ENCODE peak calls at places on chromosomes 2 and 18, in eight cellular contexts. One of them, this sample, is unnamed.

GRCh38 chr18:12779043-12779442 is 76.2 kb downstream of the PSMG2 start:
- DNase-seq in mesendoderm: peak; percentile 19
- DNase-seq in A549: no peak
- DNase-seq in PC-9: no peak
- DNase-seq in GM12892: no peak
- DNase-seq in stimulated activated CD8-positive, alpha-beta memory T cell treated with anti-CD3 and anti-CD28 coated beads, Interleukin-15, amount 100 ng/mL, for 4 hours: no peak
- DNase-seq in MV-4-11: no peak
- DNase-seq in HCT116: no peak
- DNase-seq in this sample: no peak

GRCh38 chr2:11762799-11763461 is 16.5 kb downstream of the LPIN1 start:
- DNase-seq in stimulated activated CD8-positive, alpha-beta memory T cell treated with anti-CD3 and anti-CD28 coated beads, Interleukin-15, amount 100 ng/mL, for 4 hours: no peak
- DNase-seq in mesendoderm: no peak
- DNase-seq in A549: no peak
- DNase-seq in MV-4-11: no peak
- DNase-seq in PC-9: no peak
- DNase-seq in GM12892: no peak
- DNase-seq in HCT116: no peak
- DNase-seq in this sample: no peak

GRCh38 chr2:135245055-135245454 is 193.0 kb downstream of the RAB3GAP1 start:
- DNase-seq in mesendoderm: peak; percentile 78
- DNase-seq in PC-9: peak; percentile 33
- DNase-seq in A549: no peak
- DNase-seq in HCT116: peak; percentile 51
- DNase-seq in MV-4-11: no peak
- DNase-seq in stimulated activated CD8-positive, alpha-beta memory T cell treated with anti-CD3 and anti-CD28 coated beads, Interleukin-15, amount 100 ng/mL, for 4 hours: no peak
- DNase-seq in GM12892: no peak
- DNase-seq in this sample: no peak

GRCh38 chr2:194769030-194769429 is 888.0 kb upstream of the SLC39A10 start:
- DNase-seq in mesendoderm: no peak
- DNase-seq in HCT116: no peak
- DNase-seq in GM12892: no peak
- DNase-seq in stimulated activated CD8-positive, alpha-beta memory T cell treated with anti-CD3 and anti-CD28 coated beads, Interleukin-15, amount 100 ng/mL, for 4 hours: no peak
- DNase-seq in PC-9: no peak
- DNase-seq in A549: no peak
- DNase-seq in MV-4-11: no peak
- DNase-seq in this sample: no peak

GRCh38 chr2:85702172-85702571 is 8.0 kb downstream of the GNLY start:
- DNase-seq in GM12892: no peak
- DNase-seq in HCT116: no peak
- DNase-seq in stimulated activated CD8-positive, alpha-beta memory T cell treated with anti-CD3 and anti-CD28 coated beads, Interleukin-15, amount 100 ng/mL, for 4 hours: no peak
- DNase-seq in MV-4-11: no peak
- DNase-seq in A549: no peak
- DNase-seq in mesendoderm: no peak
- DNase-seq in PC-9: no peak
- DNase-seq in this sample: no peak

GRCh38 chr2:206031162-206031784 is 54.7 kb downstream of the INO80D start:
- DNase-seq in MV-4-11: peak; percentile 89
- DNase-seq in PC-9: no peak
- DNase-seq in HCT116: no peak
- DNase-seq in GM12892: no peak
- DNase-seq in mesendoderm: no peak
- DNase-seq in stimulated activated CD8-positive, alpha-beta memory T cell treated with anti-CD3 and anti-CD28 coated beads, Interleukin-15, amount 100 ng/mL, for 4 hours: no peak
- DNase-seq in A549: no peak
- DNase-seq in this sample: no peak

GRCh38 chr18:70421471-70421870 is 132.6 kb downstream of the SOCS6 start:
- DNase-seq in GM12892: no peak
- DNase-seq in MV-4-11: no peak
- DNase-seq in mesendoderm: no peak
- DNase-seq in A549: no peak
- DNase-seq in HCT116: peak; percentile 28
- DNase-seq in stimulated activated CD8-positive, alpha-beta memory T cell treated with anti-CD3 and anti-CD28 coated beads, Interleukin-15, amount 100 ng/mL, for 4 hours: no peak
- DNase-seq in PC-9: no peak
- DNase-seq in this sample: no peak

GRCh38 chr18:52367962-52368745 is 28.2 kb downstream of the DCC start:
- DNase-seq in stimulated activated CD8-positive, alpha-beta memory T cell treated with anti-CD3 and anti-CD28 coated beads, Interleukin-15, amount 100 ng/mL, for 4 hours: no peak
- DNase-seq in MV-4-11: no peak
- DNase-seq in PC-9: no peak
- DNase-seq in HCT116: no peak
- DNase-seq in GM12892: no peak
- DNase-seq in A549: no peak
- DNase-seq in mesendoderm: no peak
- DNase-seq in this sample: no peak

GRCh38 chr2:120942658-120943057 is 207.0 kb downstream of the GLI2 start:
- DNase-seq in PC-9: no peak
- DNase-seq in MV-4-11: no peak
- DNase-seq in stimulated activated CD8-positive, alpha-beta memory T cell treated with anti-CD3 and anti-CD28 coated beads, Interleukin-15, amount 100 ng/mL, for 4 hours: no peak
- DNase-seq in mesendoderm: no peak
- DNase-seq in HCT116: no peak
- DNase-seq in A549: no peak
- DNase-seq in GM12892: no peak
- DNase-seq in this sample: no peak

GRCh38 chr18:70454705-70455322 is 166.0 kb downstream of the SOCS6 start:
- DNase-seq in PC-9: peak; percentile 9
- DNase-seq in stimulated activated CD8-positive, alpha-beta memory T cell treated with anti-CD3 and anti-CD28 coated beads, Interleukin-15, amount 100 ng/mL, for 4 hours: no peak
- DNase-seq in HCT116: peak; percentile 67
- DNase-seq in MV-4-11: peak; percentile 65
- DNase-seq in A549: peak; percentile 38
- DNase-seq in GM12892: no peak
- DNase-seq in mesendoderm: peak; percentile 71
- DNase-seq in this sample: no peak

GRCh38 chr2:134385195-134385594 is 131.3 kb downstream of the MGAT5 start:
- DNase-seq in GM12892: no peak
- DNase-seq in PC-9: no peak
- DNase-seq in A549: no peak
- DNase-seq in mesendoderm: no peak
- DNase-seq in stimulated activated CD8-positive, alpha-beta memory T cell treated with anti-CD3 and anti-CD28 coated beads, Interleukin-15, amount 100 ng/mL, for 4 hours: no peak
- DNase-seq in HCT116: no peak
- DNase-seq in MV-4-11: no peak
- DNase-seq in this sample: no peak

GRCh38 chr18:4106407-4107033 is 348.6 kb downstream of the DLGAP1 start:
- DNase-seq in PC-9: peak; percentile 61
- DNase-seq in A549: peak; percentile 3
- DNase-seq in MV-4-11: peak; percentile 12
- DNase-seq in GM12892: peak; percentile 8
- DNase-seq in HCT116: peak; percentile 42
- DNase-seq in stimulated activated CD8-positive, alpha-beta memory T cell treated with anti-CD3 and anti-CD28 coated beads, Interleukin-15, amount 100 ng/mL, for 4 hours: no peak
- DNase-seq in mesendoderm: peak; percentile 75
- DNase-seq in this sample: no peak

GRCh38 chr2:231305221-231305620 is 90.3 kb upstream of the B3GNT7 start:
- DNase-seq in A549: no peak
- DNase-seq in mesendoderm: no peak
- DNase-seq in PC-9: no peak
- DNase-seq in stimulated activated CD8-positive, alpha-beta memory T cell treated with anti-CD3 and anti-CD28 coated beads, Interleukin-15, amount 100 ng/mL, for 4 hours: no peak
- DNase-seq in HCT116: no peak
- DNase-seq in MV-4-11: no peak
- DNase-seq in GM12892: no peak
- DNase-seq in this sample: no peak